ENCODE peak calls at places on chromosomes 5 and 9, in seven cellular contexts. J is fibroblast of gingiva; T is transverse colon; F is activated CD8-positive, alpha-beta memory T cell treated with anti-CD3 and anti-CD28 coated beads for 24 hours; O is germinal center; P is NAMALWA; B is H9. U is an unnamed sample.
A peak's percentile ranks its signal among the peaks of the same experiment; 100 is the strongest.

GRCh38 chr5:137672001-137672400 is 63.9 kb downstream of the KLHL3 start:
- DNase-seq in J (no peak), T (peak; percentile 10), F (no peak), O (no peak), P (no peak), B (no peak), U (no peak)

GRCh38 chr9:21777701-21778100 is 24.7 kb upstream of the MTAP start:
- DNase-seq in J (peak; percentile 78), T (no peak), F (no peak), O (no peak), P (no peak), B (no peak), U (no peak)

GRCh38 chr5:132829742-132830435 is 558 bp downstream of the SHROOM1 start:
- DNase-seq in J (peak; percentile 66), T (peak; percentile 87), F (peak; percentile 88), O (peak; percentile 88), P (peak; percentile 77), B (peak; percentile 72), U (peak; percentile 81)

GRCh38 chr9:89182369-89182768 is 3.8 kb upstream of the SHC3 start:
- DNase-seq in J (no peak), T (no peak), F (no peak), O (no peak), P (no peak), B (no peak), U (no peak)

GRCh38 chr9:15160673-15161072 is 146.3 kb downstream of the TTC39B start:
- DNase-seq in J (peak; percentile 47), T (no peak), F (no peak), O (no peak), P (no peak), B (no peak), U (no peak)

GRCh38 chr5:16693879-16694278 is 77.1 kb upstream of the RETREG1 start:
- DNase-seq in J (no peak), T (no peak), F (no peak), O (no peak), P (no peak), B (no peak), U (no peak)

GRCh38 chr5:154937718-154938466 is at the start of gene GEMIN5:
- DNase-seq in J (peak; percentile 75), T (peak; percentile 90), F (peak; percentile 92), O (peak; percentile 91), P (peak; percentile 89), B (peak; percentile 93), U (peak; percentile 84)

GRCh38 chr9:88355166-88355565 is 33.1 kb upstream of the SPIN1 start:
- DNase-seq in J (no peak), T (no peak), F (no peak), O (no peak), P (no peak), B (no peak), U (no peak)

GRCh38 chr9:109619310-109619709 is 121.2 kb upstream of the PTPN3 start:
- DNase-seq in J (no peak), T (no peak), F (no peak), O (no peak), P (no peak), B (no peak), U (no peak)

GRCh38 chr5:124902097-124902821 is 155.8 kb upstream of the ZNF608 start:
- DNase-seq in J (peak; percentile 11), T (no peak), F (no peak), O (peak; percentile 53), P (peak; percentile 89), B (no peak), U (no peak)

GRCh38 chr9:13552606-13553215 is 273.2 kb upstream of the MPDZ start:
- DNase-seq in J (no peak), T (no peak), F (no peak), O (no peak), P (no peak), B (no peak), U (no peak)

GRCh38 chr9:113868501-113868900 is 7.6 kb upstream of the ZNF618 start:
- DNase-seq in J (peak; percentile 34), T (no peak), F (no peak), O (no peak), P (no peak), B (no peak), U (no peak)

GRCh38 chr5:137609122-137609521 is 110.0 kb upstream of the SPOCK1 start:
- DNase-seq in J (no peak), T (no peak), F (no peak), O (no peak), P (no peak), B (no peak), U (no peak)

GRCh38 chr9:131650254-131650653 is 89.6 kb downstream of the RAPGEF1 start:
- DNase-seq in J (peak; percentile 100), T (no peak), F (no peak), O (no peak), P (no peak), B (no peak), U (peak; percentile 93)

GRCh38 chr5:2739360-2740050 is 12.0 kb downstream of the IRX2 start:
- DNase-seq in J (no peak), T (no peak), F (no peak), O (no peak), P (no peak), B (peak; percentile 45), U (peak; percentile 61)

GRCh38 chr5:73544429-73545402 is 20.7 kb downstream of the ANKRA2 start:
- DNase-seq in J (no peak), T (peak; percentile 82), F (no peak), O (no peak), P (no peak), B (no peak), U (no peak)

GRCh38 chr9:128624566-128624965 is 32.1 kb downstream of the DYNC2I2 start:
- DNase-seq in J (no peak), T (no peak), F (no peak), O (no peak), P (no peak), B (no peak), U (no peak)

GRCh38 chr5:82406200-82406773 is 128.1 kb upstream of the RPS23 start:
- DNase-seq in J (peak; percentile 95), T (no peak), F (no peak), O (no peak), P (no peak), B (no peak), U (no peak)

GRCh38 chr5:176388003-176388340 is 426 bp downstream of the NOP16 start:
- DNase-seq in J (no peak), T (no peak), F (no peak), O (no peak), P (peak; percentile 52), B (peak; percentile 40), U (no peak)

GRCh38 chr9:124212381-124213050 is 45.2 kb upstream of the NEK6 start:
- DNase-seq in J (peak; percentile 37), T (no peak), F (peak; percentile 46), O (no peak), P (no peak), B (no peak), U (peak; percentile 29)

GRCh38 chr9:118595719-118596305 is 773.4 kb downstream of the BRINP1 start:
- DNase-seq in J (peak; percentile 64), T (peak; percentile 7), F (no peak), O (no peak), P (peak; percentile 6), B (peak; percentile 71), U (no peak)

GRCh38 chr5:149687789-149688188 is 42.3 kb upstream of the PPARGC1B start:
- DNase-seq in J (no peak), T (no peak), F (no peak), O (no peak), P (no peak), B (no peak), U (no peak)

U was measured in suprapubic skin.